ENCODE peak calls at places on chromosomes 12 and 14, in six cellular contexts. One of them, this sample, is unnamed.
A peak's percentile ranks its signal among the peaks of the same experiment; 100 is the strongest.

GRCh38 chr12:92927055-92927435 is 2.0 kb downstream of the EEA1 start:
- DNase-seq in choroid plexus epithelial cell: peak; percentile 43
- DNase-seq in psoas muscle: peak; percentile 21
- DNase-seq in cardiac fibroblast: peak; percentile 63
- DNase-seq in HCT116: no peak
- DNase-seq in PC-3: peak; percentile 56
- DNase-seq in this sample: peak; percentile 62

GRCh38 chr14:104524726-104525125 is 54.8 kb upstream of the C14orf180 start:
- DNase-seq in choroid plexus epithelial cell: no peak
- DNase-seq in psoas muscle: no peak
- DNase-seq in cardiac fibroblast: no peak
- DNase-seq in HCT116: no peak
- DNase-seq in PC-3: no peak
- DNase-seq in this sample: no peak

GRCh38 chr12:52360663-52361271 is 6.5 kb downstream of the KRT85 start:
- DNase-seq in choroid plexus epithelial cell: no peak
- DNase-seq in psoas muscle: no peak
- DNase-seq in cardiac fibroblast: no peak
- DNase-seq in HCT116: no peak
- DNase-seq in PC-3: no peak
- DNase-seq in this sample: no peak

GRCh38 chr14:34965912-34966311 is 16.9 kb upstream of the SRP54 start:
- DNase-seq in choroid plexus epithelial cell: no peak
- DNase-seq in psoas muscle: no peak
- DNase-seq in cardiac fibroblast: no peak
- DNase-seq in HCT116: no peak
- DNase-seq in PC-3: no peak
- DNase-seq in this sample: no peak

GRCh38 chr12:8687846-8688601 is 9.8 kb upstream of the RIMKLB start:
- DNase-seq in choroid plexus epithelial cell: peak; percentile 93
- DNase-seq in psoas muscle: peak; percentile 32
- DNase-seq in cardiac fibroblast: peak; percentile 82
- DNase-seq in HCT116: peak; percentile 27
- DNase-seq in PC-3: peak; percentile 11
- DNase-seq in this sample: peak; percentile 84

GRCh38 chr12:24133385-24133784 is 183.9 kb upstream of the SOX5 start:
- DNase-seq in choroid plexus epithelial cell: no peak
- DNase-seq in psoas muscle: no peak
- DNase-seq in cardiac fibroblast: no peak
- DNase-seq in HCT116: no peak
- DNase-seq in PC-3: no peak
- DNase-seq in this sample: no peak

GRCh38 chr14:56224179-56224578 is 106.0 kb downstream of the PELI2 start:
- DNase-seq in choroid plexus epithelial cell: peak; percentile 13
- DNase-seq in psoas muscle: no peak
- DNase-seq in cardiac fibroblast: no peak
- DNase-seq in HCT116: no peak
- DNase-seq in PC-3: no peak
- DNase-seq in this sample: no peak

GRCh38 chr14:97977711-97978261 is 1180.6 kb downstream of the VRK1 start:
- DNase-seq in choroid plexus epithelial cell: no peak
- DNase-seq in psoas muscle: peak; percentile 72
- DNase-seq in cardiac fibroblast: no peak
- DNase-seq in HCT116: no peak
- DNase-seq in PC-3: peak; percentile 70
- DNase-seq in this sample: peak; percentile 6

GRCh38 chr12:94768398-94769039 is 118.2 kb upstream of the TMCC3 start:
- DNase-seq in choroid plexus epithelial cell: peak; percentile 20
- DNase-seq in psoas muscle: no peak
- DNase-seq in cardiac fibroblast: no peak
- DNase-seq in HCT116: no peak
- DNase-seq in PC-3: no peak
- DNase-seq in this sample: no peak

GRCh38 chr14:99660794-99661193 is 15.9 kb downstream of the HHIPL1 start:
- DNase-seq in choroid plexus epithelial cell: no peak
- DNase-seq in psoas muscle: no peak
- DNase-seq in cardiac fibroblast: no peak
- DNase-seq in HCT116: no peak
- DNase-seq in PC-3: no peak
- DNase-seq in this sample: no peak

GRCh38 chr12:59425798-59426197 is 170.0 kb upstream of the SLC16A7 start:
- DNase-seq in choroid plexus epithelial cell: no peak
- DNase-seq in psoas muscle: no peak
- DNase-seq in cardiac fibroblast: no peak
- DNase-seq in HCT116: no peak
- DNase-seq in PC-3: no peak
- DNase-seq in this sample: peak; percentile 74

GRCh38 chr14:76516884-76517283 is 140.9 kb downstream of the ESRRB start:
- DNase-seq in choroid plexus epithelial cell: no peak
- DNase-seq in psoas muscle: no peak
- DNase-seq in cardiac fibroblast: no peak
- DNase-seq in HCT116: no peak
- DNase-seq in PC-3: no peak
- DNase-seq in this sample: no peak

GRCh38 chr12:84874125-84874824 is 38.3 kb downstream of the SLC6A15 start:
- DNase-seq in choroid plexus epithelial cell: peak; percentile 87
- DNase-seq in psoas muscle: no peak
- DNase-seq in cardiac fibroblast: peak; percentile 81
- DNase-seq in HCT116: peak; percentile 55
- DNase-seq in PC-3: peak; percentile 81
- DNase-seq in this sample: peak; percentile 76

GRCh38 chr14:97706814-97707213 is 909.6 kb downstream of the VRK1 start:
- DNase-seq in choroid plexus epithelial cell: no peak
- DNase-seq in psoas muscle: no peak
- DNase-seq in cardiac fibroblast: no peak
- DNase-seq in HCT116: no peak
- DNase-seq in PC-3: no peak
- DNase-seq in this sample: no peak

GRCh38 chr12:92185052-92185451 is 39.4 kb upstream of the BTG1 start:
- DNase-seq in choroid plexus epithelial cell: no peak
- DNase-seq in psoas muscle: no peak
- DNase-seq in cardiac fibroblast: no peak
- DNase-seq in HCT116: no peak
- DNase-seq in PC-3: no peak
- DNase-seq in this sample: no peak

GRCh38 chr14:23546450-23547035 is 5.0 kb downstream of the ZFHX2 start:
- DNase-seq in choroid plexus epithelial cell: no peak
- DNase-seq in psoas muscle: no peak
- DNase-seq in cardiac fibroblast: no peak
- DNase-seq in HCT116: no peak
- DNase-seq in PC-3: no peak
- DNase-seq in this sample: no peak

GRCh38 chr12:110796952-110797351 is 49.8 kb upstream of the CCDC63 start:
- DNase-seq in choroid plexus epithelial cell: no peak
- DNase-seq in psoas muscle: no peak
- DNase-seq in cardiac fibroblast: peak; percentile 12
- DNase-seq in HCT116: peak; percentile 40
- DNase-seq in PC-3: peak; percentile 82
- DNase-seq in this sample: no peak

GRCh38 chr12:110591508-110592051 is 8.5 kb upstream of the PPTC7 start:
- DNase-seq in choroid plexus epithelial cell: no peak
- DNase-seq in psoas muscle: no peak
- DNase-seq in cardiac fibroblast: no peak
- DNase-seq in HCT116: no peak
- DNase-seq in PC-3: no peak
- DNase-seq in this sample: no peak

GRCh38 chr12:52358575-52359350 is 8.5 kb downstream of the KRT85 start:
- DNase-seq in choroid plexus epithelial cell: no peak
- DNase-seq in psoas muscle: no peak
- DNase-seq in cardiac fibroblast: no peak
- DNase-seq in HCT116: no peak
- DNase-seq in PC-3: peak; percentile 9
- DNase-seq in this sample: no peak

GRCh38 chr12:79183946-79184345 is 319.4 kb downstream of the SYT1 start:
- DNase-seq in choroid plexus epithelial cell: peak; percentile 35
- DNase-seq in psoas muscle: no peak
- DNase-seq in cardiac fibroblast: peak; percentile 51
- DNase-seq in HCT116: no peak
- DNase-seq in PC-3: no peak
- DNase-seq in this sample: peak; percentile 6

GRCh38 chr14:71142375-71143038 is 235.2 kb downstream of the PCNX1 start:
- DNase-seq in choroid plexus epithelial cell: peak; percentile 90
- DNase-seq in psoas muscle: no peak
- DNase-seq in cardiac fibroblast: peak; percentile 99
- DNase-seq in HCT116: no peak
- DNase-seq in PC-3: peak; percentile 96
- DNase-seq in this sample: peak; percentile 94

GRCh38 chr14:68549057-68549421 is 243.8 kb downstream of the ZFP36L1 start:
- DNase-seq in choroid plexus epithelial cell: peak; percentile 64
- DNase-seq in psoas muscle: no peak
- DNase-seq in cardiac fibroblast: peak; percentile 95
- DNase-seq in HCT116: peak; percentile 74
- DNase-seq in PC-3: peak; percentile 50
- DNase-seq in this sample: peak; percentile 96

GRCh38 chr12:92899388-92900001 is 29.6 kb downstream of the EEA1 start:
- DNase-seq in choroid plexus epithelial cell: peak; percentile 98
- DNase-seq in psoas muscle: peak; percentile 86
- DNase-seq in cardiac fibroblast: peak; percentile 99
- DNase-seq in HCT116: peak; percentile 88
- DNase-seq in PC-3: peak; percentile 98
- DNase-seq in this sample: peak; percentile 100

GRCh38 chr14:63174760-63175191 is 29.5 kb upstream of the RHOJ start:
- DNase-seq in choroid plexus epithelial cell: peak; percentile 83
- DNase-seq in psoas muscle: no peak
- DNase-seq in cardiac fibroblast: peak; percentile 88
- DNase-seq in HCT116: peak; percentile 12
- DNase-seq in PC-3: peak; percentile 63
- DNase-seq in this sample: peak; percentile 54

GRCh38 chr12:106429636-106430035 is 72.1 kb downstream of the POLR3B start:
- DNase-seq in choroid plexus epithelial cell: peak; percentile 60
- DNase-seq in psoas muscle: no peak
- DNase-seq in cardiac fibroblast: no peak
- DNase-seq in HCT116: no peak
- DNase-seq in PC-3: no peak
- DNase-seq in this sample: no peak

GRCh38 chr14:94051115-94051514 is 25.0 kb downstream of the OTUB2 start:
- DNase-seq in choroid plexus epithelial cell: peak; percentile 68
- DNase-seq in psoas muscle: no peak
- DNase-seq in cardiac fibroblast: peak; percentile 56
- DNase-seq in HCT116: no peak
- DNase-seq in PC-3: peak; percentile 21
- DNase-seq in this sample: peak; percentile 65

GRCh38 chr14:64966976-64967375 is 5.2 kb downstream of the RAB15 start:
- DNase-seq in choroid plexus epithelial cell: no peak
- DNase-seq in psoas muscle: no peak
- DNase-seq in cardiac fibroblast: no peak
- DNase-seq in HCT116: no peak
- DNase-seq in PC-3: peak; percentile 93
- DNase-seq in this sample: no peak

GRCh38 chr14:69921052-69921451 is 41.8 kb downstream of the SMOC1 start:
- DNase-seq in choroid plexus epithelial cell: peak; percentile 98
- DNase-seq in psoas muscle: no peak
- DNase-seq in cardiac fibroblast: peak; percentile 47
- DNase-seq in HCT116: no peak
- DNase-seq in PC-3: no peak
- DNase-seq in this sample: peak; percentile 97

GRCh38 chr12:108587826-108588225 is 10.1 kb downstream of the TMEM119 start:
- DNase-seq in choroid plexus epithelial cell: no peak
- DNase-seq in psoas muscle: no peak
- DNase-seq in cardiac fibroblast: no peak
- DNase-seq in HCT116: no peak
- DNase-seq in PC-3: no peak
- DNase-seq in this sample: no peak

GRCh38 chr12:96400631-96401060 is 407 bp upstream of the CDK17 start:
- DNase-seq in choroid plexus epithelial cell: peak; percentile 46
- DNase-seq in psoas muscle: no peak
- DNase-seq in cardiac fibroblast: peak; percentile 56
- DNase-seq in HCT116: no peak
- DNase-seq in PC-3: peak; percentile 37
- DNase-seq in this sample: peak; percentile 44

GRCh38 chr12:26800347-26800746 is 32.6 kb downstream of the ITPR2 start:
- DNase-seq in choroid plexus epithelial cell: no peak
- DNase-seq in psoas muscle: no peak
- DNase-seq in cardiac fibroblast: peak; percentile 37
- DNase-seq in HCT116: no peak
- DNase-seq in PC-3: no peak
- DNase-seq in this sample: no peak
- H3K4me3 ChIP-seq in choroid plexus epithelial cell: no peak overlapping the region
- H3K4me3 ChIP-seq in psoas muscle: no peak overlapping the region
- H3K4me3 ChIP-seq in cardiac fibroblast: no peak overlapping the region
- H3K4me3 ChIP-seq in HCT116: no peak overlapping the region
- H3K4me3 ChIP-seq in PC-3: no peak overlapping the region
- H3K4me3 ChIP-seq in this sample: no peak overlapping the region

DNA sequence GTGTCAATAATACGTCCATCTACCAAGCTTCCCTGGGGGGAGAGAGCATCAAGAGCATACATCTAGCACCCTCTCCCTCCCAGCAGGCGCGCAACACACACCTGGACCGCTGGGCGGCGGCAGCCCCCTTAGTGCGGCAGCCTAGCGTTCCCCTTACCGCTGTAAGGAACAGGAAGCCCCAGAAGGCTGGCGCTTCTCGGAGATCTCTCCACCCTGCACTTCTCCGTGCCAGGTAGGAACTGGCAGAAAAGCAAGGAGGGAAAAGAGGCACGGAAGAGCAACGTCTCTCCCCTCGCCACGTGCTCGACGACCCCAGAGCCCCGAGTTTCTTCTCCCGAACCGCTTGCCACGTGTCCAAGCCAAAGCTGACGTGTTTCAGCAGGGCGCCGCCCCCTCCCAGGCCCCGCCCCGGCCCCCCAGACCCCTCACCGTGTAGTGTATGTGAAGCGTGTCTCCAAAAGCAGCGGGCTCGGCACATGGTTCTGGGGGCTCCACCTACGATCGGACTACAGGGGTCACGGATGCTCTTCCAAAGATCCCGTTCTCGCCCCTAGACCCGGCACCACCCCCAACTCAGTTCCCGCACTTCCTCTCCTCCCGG is 575 bp downstream of the FKBP11 start:
- DNase-seq in choroid plexus epithelial cell: peak; percentile 61
- DNase-seq in psoas muscle: peak; percentile 37
- DNase-seq in cardiac fibroblast: peak; percentile 47
- DNase-seq in HCT116: no peak
- DNase-seq in PC-3: peak; percentile 44
- DNase-seq in this sample: peak; percentile 38
- TF ChIP-seq CTCF in choroid plexus epithelial cell: peak; percentile 73
- TF ChIP-seq CTCF in psoas muscle: peak; percentile 50
- TF ChIP-seq CTCF in cardiac fibroblast: peak; percentile 58
- TF ChIP-seq CTCF in HCT116: no peak
- TF ChIP-seq CTCF in PC-3: peak; percentile 49
- TF ChIP-seq CTCF in this sample: peak; percentile 46

DNA sequence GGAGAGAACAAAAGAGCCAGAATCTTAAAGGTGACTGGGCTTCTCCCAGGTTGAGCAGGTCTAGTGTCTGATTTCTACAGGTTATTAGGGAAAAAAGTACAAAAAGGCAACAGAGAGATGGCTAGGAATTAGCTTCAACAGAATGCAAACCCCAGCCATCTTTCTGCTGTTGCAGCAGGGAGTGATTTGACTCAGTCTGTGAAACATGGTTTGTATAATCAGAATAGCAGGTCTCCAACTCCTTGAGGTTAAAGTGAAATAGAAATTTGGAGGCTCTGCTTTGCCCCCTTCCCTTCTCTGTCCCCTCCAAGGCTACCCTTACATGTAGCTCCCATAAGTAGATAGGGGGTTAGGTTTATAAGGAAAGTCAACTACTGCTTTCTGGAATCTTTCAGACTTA is 105.8 kb downstream of the AKAP6 start:
- DNase-seq in choroid plexus epithelial cell: no peak
- DNase-seq in psoas muscle: no peak
- DNase-seq in cardiac fibroblast: no peak
- DNase-seq in HCT116: no peak
- DNase-seq in PC-3: no peak
- DNase-seq in this sample: no peak
- H3K4me3 ChIP-seq in choroid plexus epithelial cell: no peak overlapping the region
- H3K4me3 ChIP-seq in psoas muscle: no peak overlapping the region
- H3K4me3 ChIP-seq in cardiac fibroblast: no peak overlapping the region
- H3K4me3 ChIP-seq in HCT116: no peak overlapping the region
- H3K4me3 ChIP-seq in PC-3: no peak overlapping the region
- H3K4me3 ChIP-seq in this sample: no peak overlapping the region

GRCh38 chr12:39993261-39993660 is 112.6 kb downstream of the SLC2A13 start:
- DNase-seq in choroid plexus epithelial cell: no peak
- DNase-seq in psoas muscle: no peak
- DNase-seq in cardiac fibroblast: no peak
- DNase-seq in HCT116: no peak
- DNase-seq in PC-3: no peak
- DNase-seq in this sample: no peak
- TF ChIP-seq CTCF in choroid plexus epithelial cell: no peak
- TF ChIP-seq CTCF in psoas muscle: no peak
- TF ChIP-seq CTCF in cardiac fibroblast: no peak
- TF ChIP-seq CTCF in HCT116: no peak
- TF ChIP-seq CTCF in PC-3: no peak
- TF ChIP-seq CTCF in this sample: no peak

This sample was measured in fibroblast of mammary gland.